ENCODE peak calls at places on chromosomes 11 and 22, in nine cellular contexts. U is GF-D8, I is MM.1S, M is amniotic stem cell, W is HS-5, T is fibroblast of the aortic adventitia, P is iris pigment epithelial cell, B is GM20000, Y is EL. X is an unnamed sample.

GRCh38 chr11:102367364-102367763 is 20.4 kb downstream of the BIRC2 start:
- DNase-seq in W (no peak), Y (no peak), U (peak), I (no peak), M (no peak), T (peak), P (peak), B (no peak), X (no peak)

GRCh38 chr11:134478176-134478575 is 66.1 kb upstream of the B3GAT1 start:
- DNase-seq in Y (no peak), M (no peak), U (no peak), B (no peak), I (no peak), W (no peak), P (no peak), T (no peak), X (no peak)

GRCh38 chr11:101885631-101886030 is 29.2 kb upstream of the CEP126 start:
- DNase-seq in M (no peak), W (no peak), P (no peak), U (no peak), Y (no peak), B (no peak), I (no peak), T (no peak), X (no peak)

GRCh38 chr11:13440100-13440855 is 22.7 kb downstream of the BTBD10 start:
- DNase-seq in T (peak), Y (peak), I (no peak), U (no peak), M (peak), W (peak), P (peak), B (no peak), X (peak)

GRCh38 chr11:12404461-12404860 is 27.1 kb downstream of the PARVA start:
- DNase-seq in U (no peak), W (no peak), B (no peak), Y (no peak), I (no peak), M (no peak), T (no peak), P (no peak), X (no peak)

GRCh38 chr11:121329786-121330395 is 37.3 kb downstream of the SC5D start:
- DNase-seq in U (no peak), M (no peak), T (no peak), I (no peak), P (no peak), W (no peak), Y (no peak), B (no peak), X (no peak)

GRCh38 chr22:27876684-27877083 is 42.4 kb downstream of the PITPNB start:
- DNase-seq in B (no peak), Y (no peak), P (no peak), U (no peak), M (no peak), W (no peak), T (peak), I (no peak), X (no peak)

GRCh38 chr22:28435960-28436359 is 243.7 kb downstream of the TTC28 start:
- DNase-seq in P (no peak), U (no peak), T (no peak), W (no peak), Y (peak), B (no peak), I (no peak), M (no peak), X (no peak)

GRCh38 chr11:113690619-113691569 is 15.2 kb downstream of the TMPRSS5 start:
- DNase-seq in Y (peak), U (no peak), T (peak), P (peak), I (no peak), M (no peak), B (peak), W (no peak), X (peak)